ENCODE peak calls at places on chromosomes 5 and 9, in six cellular contexts. P is neuronal stem cell; W is activated CD4-positive, alpha-beta T cell treated with anti-CD3 and anti-CD28 coated beads, Interleukin-2, amount 50 U/mL, for 1 hour; F is Caki2; O is stromal cell of bone marrow; M is iPS-NIHi11. D is an unnamed sample.

GRCh38 chr9:89436326-89436725 is 61.6 kb downstream of the SEMA4D start:
- DNase-seq in M (no peak), F (no peak), O (no peak), W (no peak), P (no peak), D (no peak)

GRCh38 chr9:20315672-20316071 is 306.6 kb downstream of the MLLT3 start:
- DNase-seq in P (no peak), M (no peak), W (no peak), O (peak), F (no peak), D (no peak)

GRCh38 chr9:35274988-35275387 is 113.2 kb downstream of the UNC13B start:
- DNase-seq in O (no peak), P (no peak), W (no peak), M (no peak), F (no peak), D (no peak)

GRCh38 chr5:82765765-82766164 is 311.4 kb downstream of the TMEM167A start:
- DNase-seq in P (no peak), W (no peak), F (no peak), O (no peak), M (no peak), D (no peak)

GRCh38 chr5:4230905-4231561 is 635.4 kb downstream of the IRX1 start:
- DNase-seq in P (peak), F (no peak), O (no peak), W (no peak), M (no peak), D (no peak)

GRCh38 chr5:14659821-14660607 is 4.5 kb upstream of the OTULIN start:
- DNase-seq in M (no peak), O (peak), F (no peak), P (no peak), W (no peak), D (no peak)

GRCh38 chr5:56909294-56910122 is at the start of gene SETD9:
- DNase-seq in F (peak), M (peak), P (peak), O (peak), W (peak), D (peak)

GRCh38 chr9:129626944-129627297 is 958 bp downstream of the NTMT1 start:
- DNase-seq in M (no peak), W (no peak), P (no peak), O (no peak), F (peak), D (no peak)

GRCh38 chr5:36881807-36882206 is 5.2 kb downstream of the NIPBL start:
- DNase-seq in P (no peak), O (no peak), M (no peak), F (no peak), W (no peak), D (no peak)

GRCh38 chr9:121771418-121771817 is 120.0 kb downstream of the DAB2IP start:
- DNase-seq in M (no peak), P (no peak), W (no peak), O (no peak), F (no peak), D (no peak)

GRCh38 chr5:10892135-10892910 is 131.3 kb upstream of the DAP start:
- DNase-seq in M (no peak), O (no peak), F (no peak), P (no peak), W (no peak), D (no peak)

GRCh38 chr9:129052592-129052991 is 16.2 kb downstream of the MIGA2 start:
- DNase-seq in W (no peak), O (no peak), M (peak), F (no peak), P (no peak), D (no peak)

GRCh38 chr5:2805080-2805479 is 53.6 kb upstream of the IRX2 start:
- DNase-seq in O (no peak), P (no peak), W (no peak), M (peak), F (no peak), D (no peak)

GRCh38 chr5:150278046-150278760 is 11.4 kb downstream of the CAMK2A start:
- DNase-seq in M (no peak), W (no peak), F (no peak), P (no peak), O (no peak), D (no peak)

GRCh38 chr5:133316346-133317343 is 264.8 kb downstream of the HSPA4 start:
- DNase-seq in M (peak), F (no peak), W (no peak), O (no peak), P (peak), D (no peak)

GRCh38 chr9:26170224-26170623 is 492.0 kb upstream of the TUSC1 start:
- DNase-seq in F (no peak), W (no peak), O (no peak), M (no peak), P (no peak), D (no peak)

GRCh38 chr5:68891718-68892117 is 202.1 kb upstream of the SLC30A5 start:
- DNase-seq in W (no peak), M (no peak), O (no peak), P (no peak), F (no peak), D (no peak)

GRCh38 chr5:169417676-169418075 is 116.7 kb upstream of the SLIT3 start:
- DNase-seq in O (no peak), F (no peak), W (no peak), P (no peak), M (no peak), D (no peak)

GRCh38 chr9:76027426-76027825 is 137.0 kb downstream of the PCSK5 start:
- DNase-seq in W (peak), O (no peak), M (no peak), P (no peak), F (no peak), D (no peak)

GRCh38 chr9:69497816-69498215 is 172.8 kb downstream of the ENTREP1 start:
- DNase-seq in O (no peak), P (no peak), M (no peak), W (no peak), F (no peak), D (no peak)

GRCh38 chr5:83441752-83442151 is 29.8 kb upstream of the VCAN start:
- DNase-seq in M (no peak), W (no peak), P (no peak), F (no peak), O (no peak), D (no peak)

GRCh38 chr5:172048539-172049101 is 42.2 kb upstream of the FBXW11 start:
- DNase-seq in P (no peak), F (no peak), M (no peak), O (no peak), W (no peak), D (no peak)

GRCh38 chr5:146068977-146069779 is 36.2 kb downstream of the PLAC8L1 start:
- DNase-seq in M (no peak), F (no peak), W (no peak), O (no peak), P (no peak), D (no peak)

GRCh38 chr5:55250064-55250463 is 16.7 kb upstream of the CCNO start:
- DNase-seq in O (no peak), M (no peak), F (no peak), W (no peak), P (no peak), D (no peak)

GRCh38 chr9:80615964-80616363 is 1044.2 kb downstream of the TLE4 start:
- DNase-seq in P (no peak), F (no peak), W (no peak), M (no peak), O (peak), D (no peak)

GRCh38 chr5:179387151-179388110 is 42.2 kb upstream of the ADAMTS2 start:
- DNase-seq in W (no peak), P (no peak), M (peak), F (no peak), O (no peak), D (no peak)